ENCODE peak calls at places on chromosome 20, in eight cellular contexts. C is lung; I is glutamatergic neuron; V is body of pancreas; U is Peyer's patch; S is heart right ventricle; L is GM13977; T is activated CD8-positive, alpha-beta T cell treated with anti-CD3 and anti-CD28 coated beads for 36 hours. R is an unnamed sample.

GRCh38 chr20:49446808-49447207 is 35.7 kb downstream of the KCNB1 start:
- DNase-seq in C (peak; percentile 33), U (peak; percentile 57), I (peak; percentile 57), V (peak; percentile 46), T (no peak), L (no peak), S (peak; percentile 86), R (no peak)

GRCh38 chr20:8242066-8242465 is 110.0 kb downstream of the PLCB1 start:
- DNase-seq in I (no peak), S (no peak), L (no peak), V (no peak), T (no peak), U (no peak), C (no peak), R (no peak)

GRCh38 chr20:54454982-54455381 is 20.4 kb upstream of the DOK5 start:
- DNase-seq in L (no peak), I (no peak), C (no peak), T (no peak), U (no peak), V (no peak), S (no peak), R (no peak)

GRCh38 chr20:51156041-51156795 is 133.3 kb upstream of the KCNG1 start:
- DNase-seq in S (no peak), T (no peak), C (peak; percentile 25), I (no peak), V (peak; percentile 36), L (no peak), U (no peak), R (no peak)

GRCh38 chr20:59016795-59017492 is 2.3 kb upstream of the TUBB1 start:
- DNase-seq in L (no peak), C (peak; percentile 18), S (no peak), I (peak; percentile 5), U (no peak), T (peak; percentile 49), V (no peak), R (no peak)

GRCh38 chr20:52493177-52493711 is 301.7 kb upstream of the ZFP64 start:
- DNase-seq in L (no peak), C (no peak), T (peak; percentile 8), S (no peak), V (peak; percentile 3), U (no peak), I (no peak), R (no peak)

GRCh38 chr20:64143018-64143801 is 21.0 kb upstream of the MYT1 start:
- DNase-seq in C (no peak), S (no peak), V (no peak), I (peak; percentile 10), L (no peak), T (no peak), U (no peak), R (no peak)

GRCh38 chr20:51446656-51447055 is 95.9 kb downstream of the NFATC2 start:
- DNase-seq in I (no peak), T (no peak), U (no peak), V (peak; percentile 49), C (peak; percentile 38), S (no peak), L (no peak), R (no peak)

GRCh38 chr20:6870559-6870958 is 103.1 kb downstream of the BMP2 start:
- DNase-seq in I (no peak), U (no peak), C (no peak), L (no peak), V (peak; percentile 45), S (no peak), T (no peak), R (no peak)

GRCh38 chr20:20407891-20408805 is 40.2 kb downstream of the INSM1 start:
- DNase-seq in U (no peak), S (no peak), I (peak; percentile 64), C (no peak), V (no peak), T (no peak), L (no peak), R (no peak)

GRCh38 chr20:44961024-44961866 is 1.0 kb upstream of the TOMM34 start:
- DNase-seq in S (no peak), U (no peak), T (no peak), I (no peak), V (no peak), C (no peak), L (no peak), R (no peak)

GRCh38 chr20:33470457-33470856 is 19.4 kb upstream of the CBFA2T2 start:
- DNase-seq in I (no peak), T (no peak), S (no peak), C (no peak), L (no peak), U (no peak), V (no peak), R (no peak)

GRCh38 chr20:46035713-46036112 is 6.7 kb downstream of the SLC12A5 start:
- DNase-seq in U (no peak), T (no peak), S (no peak), L (no peak), C (no peak), I (no peak), V (no peak), R (no peak)

GRCh38 chr20:31698803-31699718 is 23.6 kb downstream of the BCL2L1 start:
- DNase-seq in C (peak; percentile 79), S (no peak), V (peak; percentile 88), T (peak; percentile 38), L (peak; percentile 78), I (no peak), U (no peak), R (peak; percentile 70)

GRCh38 chr20:48684501-48685041 is 143.2 kb downstream of the PREX1 start:
- DNase-seq in T (no peak), C (no peak), L (no peak), I (no peak), U (no peak), V (peak; percentile 70), S (no peak), R (no peak)

GRCh38 chr20:11387189-11387754 is 530.4 kb upstream of the BTBD3 start:
- DNase-seq in T (no peak), I (no peak), U (no peak), C (no peak), L (no peak), V (no peak), S (no peak), R (no peak)

GRCh38 chr20:64037498-64038213 is 1.7 kb downstream of the C20orf204 start:
- DNase-seq in L (peak; percentile 82), S (no peak), V (no peak), T (peak; percentile 45), C (no peak), I (no peak), U (no peak), R (peak; percentile 76)

GRCh38 chr20:49603209-49603627 is 35.3 kb upstream of the PTGIS start:
- DNase-seq in I (peak; percentile 69), L (no peak), C (no peak), U (no peak), T (peak; percentile 35), V (no peak), S (no peak), R (no peak)

GRCh38 chr20:58237318-58238182 is 9.1 kb upstream of the ANKRD60 start:
- DNase-seq in I (no peak), T (no peak), V (no peak), U (no peak), C (no peak), S (no peak), L (no peak), R (no peak)

DNA sequence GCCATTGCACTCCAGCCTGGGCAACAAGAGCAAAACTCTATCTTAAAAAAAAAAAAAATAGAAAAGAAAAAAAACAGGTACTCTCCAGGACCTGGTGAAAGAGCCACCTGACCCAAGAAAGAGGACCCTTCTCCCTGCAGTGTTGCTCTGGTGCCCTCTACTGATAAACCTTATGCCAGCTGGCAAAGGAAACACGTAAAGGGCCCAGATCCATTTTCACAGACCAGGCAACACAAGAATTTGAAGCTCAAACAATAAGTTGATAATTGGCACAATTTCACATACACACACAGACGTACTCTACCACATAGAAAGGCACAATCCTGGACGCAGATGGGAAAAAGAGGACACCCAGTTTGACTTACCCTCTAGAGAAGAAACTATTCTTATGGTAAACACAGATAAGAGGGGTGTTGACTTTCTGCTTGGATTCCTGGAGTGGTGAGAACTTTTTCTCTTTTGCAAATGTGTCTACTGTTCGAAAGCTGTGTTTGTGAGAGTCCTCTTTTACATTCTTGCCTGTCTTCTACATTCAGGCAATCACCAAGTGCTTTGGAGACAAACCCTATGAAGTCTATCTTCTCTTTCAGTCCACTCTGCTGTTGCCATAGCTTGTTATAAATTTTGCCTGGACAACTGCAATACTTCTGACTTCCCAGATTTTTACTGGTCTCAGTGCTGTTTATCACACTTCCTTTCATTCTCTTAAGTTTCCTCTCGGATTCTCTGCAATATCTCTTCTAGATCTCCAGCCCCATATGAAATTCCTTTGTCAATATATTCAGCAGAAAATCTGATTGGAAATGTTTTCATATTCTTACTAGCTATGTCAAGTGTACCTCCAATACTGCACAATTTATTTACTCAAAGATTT is 6.4 kb upstream of the SNRPB start:
- DNase-seq in V (no peak), C (no peak), S (no peak), I (no peak), T (no peak), U (no peak), L (no peak), R (no peak)
- TF ChIP-seq CTCF in V (no peak), C (no peak), S (no peak), I (no peak), T (no peak), U (no peak), L (no peak), R (peak; percentile 13)

GRCh38 chr20:768426-768978 is at the start of gene SLC52A3:
- DNase-seq in S (peak; percentile 30), I (peak; percentile 38), L (no peak), U (peak; percentile 90), V (peak; percentile 79), T (peak; percentile 45), C (peak; percentile 71), R (no peak)
- TF ChIP-seq CTCF in S (peak; percentile 47), I (no peak), L (peak; percentile 11), U (peak; percentile 88), V (no peak), T (no peak), C (no peak), R (no peak)

GRCh38 chr20:380763-381580 is 412 bp downstream of the TRIB3 start:
- DNase-seq in I (peak; percentile 85), L (peak; percentile 76), S (peak; percentile 53), T (peak; percentile 79), C (peak; percentile 69), U (peak; percentile 69), V (peak; percentile 51), R (peak; percentile 78)
- TF ChIP-seq CTCF in I (no peak), L (no peak), S (no peak), T (no peak), C (no peak), U (no peak), V (no peak), R (peak; percentile 9)

DNA sequence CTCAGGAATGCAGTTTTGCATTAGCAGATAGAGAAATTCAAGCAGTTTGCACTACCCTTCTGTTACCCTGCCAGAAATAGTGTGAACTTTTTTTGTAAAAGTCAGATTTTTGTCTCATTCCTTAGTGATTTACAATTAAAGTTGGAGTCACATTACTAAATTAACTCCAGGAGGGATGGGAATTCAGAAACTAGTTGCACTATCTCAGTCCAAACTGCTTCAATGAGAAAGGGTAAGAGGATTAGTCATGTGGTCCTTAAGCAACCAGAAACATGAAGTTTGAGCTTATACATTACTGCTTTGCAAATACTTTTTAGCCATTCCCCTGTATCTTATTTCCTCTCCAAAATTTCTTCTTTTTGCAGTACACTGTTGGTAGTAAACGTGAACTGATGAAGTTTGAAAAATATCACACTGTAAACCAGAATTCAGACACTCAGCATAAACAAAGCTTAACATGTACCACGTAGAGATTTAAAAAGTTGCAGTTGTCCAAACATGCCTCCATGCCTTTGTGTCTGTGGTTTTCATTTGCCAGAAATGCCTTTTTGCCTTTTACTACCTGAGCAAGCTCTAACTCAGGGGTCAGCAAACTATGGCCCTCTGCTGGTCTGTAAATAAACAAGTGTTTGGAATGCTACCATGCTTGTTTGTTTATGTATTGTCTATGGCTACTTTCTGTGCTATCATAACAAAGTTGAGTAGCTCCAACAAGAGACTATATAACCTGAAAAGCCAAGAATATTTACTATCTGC is 49.7 kb downstream of the TP53INP2 start:
- DNase-seq in V (no peak), S (no peak), L (no peak), U (no peak), I (no peak), C (no peak), T (no peak), R (no peak)
- TF ChIP-seq CTCF in V (no peak), S (no peak), L (peak; percentile 23), U (peak; percentile 3), I (no peak), C (no peak), T (no peak), R (no peak)